ENCODE peak calls at places on chromosomes 6 and 20, in six cellular contexts. One of them, this sample, is unnamed.

GRCh38 chr6:44667226-44667625 is 279.7 kb downstream of the CDC5L start:
- DNase-seq in upper lobe of left lung: no peak
- DNase-seq in A549: no peak
- DNase-seq in fibroblast of lung: peak
- DNase-seq in left lung: no peak
- DNase-seq in lower lobe of right lung: no peak
- DNase-seq in this sample: no peak

GRCh38 chr6:72787521-72788031 is 165.7 kb downstream of the KCNQ5 start:
- DNase-seq in upper lobe of left lung: no peak
- DNase-seq in A549: peak
- DNase-seq in fibroblast of lung: peak
- DNase-seq in left lung: no peak
- DNase-seq in lower lobe of right lung: no peak
- DNase-seq in this sample: no peak

GRCh38 chr6:43405354-43405753 is 22.0 kb upstream of the ABCC10 start:
- DNase-seq in upper lobe of left lung: no peak
- DNase-seq in A549: no peak
- DNase-seq in fibroblast of lung: peak
- DNase-seq in left lung: no peak
- DNase-seq in lower lobe of right lung: no peak
- DNase-seq in this sample: no peak

GRCh38 chr6:11179088-11179977 is 53.1 kb downstream of the NEDD9 start:
- DNase-seq in upper lobe of left lung: no peak
- DNase-seq in A549: no peak
- DNase-seq in fibroblast of lung: no peak
- DNase-seq in left lung: no peak
- DNase-seq in lower lobe of right lung: no peak
- DNase-seq in this sample: no peak

GRCh38 chr6:16239090-16239797 is 857 bp downstream of the GMPR start:
- DNase-seq in upper lobe of left lung: peak
- DNase-seq in A549: no peak
- DNase-seq in fibroblast of lung: peak
- DNase-seq in left lung: peak
- DNase-seq in lower lobe of right lung: peak
- DNase-seq in this sample: peak

GRCh38 chr6:134707342-134707982 is 242.4 kb downstream of the ALDH8A1 start:
- DNase-seq in upper lobe of left lung: no peak
- DNase-seq in A549: peak
- DNase-seq in fibroblast of lung: peak
- DNase-seq in left lung: no peak
- DNase-seq in lower lobe of right lung: no peak
- DNase-seq in this sample: no peak

GRCh38 chr6:16496210-16496609 is 257.8 kb downstream of the GMPR start:
- DNase-seq in upper lobe of left lung: no peak
- DNase-seq in A549: no peak
- DNase-seq in fibroblast of lung: no peak
- DNase-seq in left lung: no peak
- DNase-seq in lower lobe of right lung: no peak
- DNase-seq in this sample: no peak

GRCh38 chr6:140073456-140073855 is 699.0 kb upstream of the CITED2 start:
- DNase-seq in upper lobe of left lung: no peak
- DNase-seq in A549: no peak
- DNase-seq in fibroblast of lung: no peak
- DNase-seq in left lung: no peak
- DNase-seq in lower lobe of right lung: no peak
- DNase-seq in this sample: no peak

DNA sequence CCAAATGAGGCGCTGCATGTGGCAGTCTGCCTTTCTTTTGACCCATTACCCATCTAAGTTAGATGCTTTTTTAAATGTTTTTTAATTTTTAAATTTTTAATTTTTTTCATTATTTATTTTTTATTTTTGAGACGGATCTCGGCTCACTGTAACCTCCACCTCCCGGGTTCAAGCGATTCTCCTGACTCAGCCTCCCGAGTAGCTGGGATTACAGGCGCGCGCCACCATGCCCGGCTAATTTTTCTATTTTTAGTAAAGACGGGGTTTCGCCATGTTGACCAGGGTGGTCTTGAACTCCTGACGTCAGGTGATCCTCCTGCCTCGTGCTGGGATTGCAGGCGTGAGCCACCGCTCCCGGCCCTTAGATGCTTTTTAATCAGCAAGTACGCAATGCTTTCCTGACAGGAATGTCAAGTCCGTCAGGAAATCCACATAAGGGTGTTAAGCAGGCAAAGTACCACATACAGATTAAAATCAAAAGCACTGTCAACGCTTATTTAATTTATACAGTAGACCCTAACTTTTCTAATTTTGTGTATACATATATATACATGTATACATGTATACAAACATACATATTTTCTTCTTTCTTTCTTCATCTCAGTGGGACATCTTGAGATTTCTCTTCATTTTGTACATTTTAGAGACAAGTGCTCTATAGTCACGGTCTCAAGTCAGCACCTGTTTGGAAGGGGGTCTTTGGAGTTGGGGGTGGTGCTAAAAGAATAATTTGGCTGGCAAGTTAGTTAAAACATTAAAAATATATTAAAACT is 1.0 kb upstream of the GSTA4 start:
- DNase-seq in upper lobe of left lung: no peak
- DNase-seq in A549: peak
- DNase-seq in fibroblast of lung: peak
- DNase-seq in left lung: peak
- DNase-seq in lower lobe of right lung: peak
- DNase-seq in this sample: peak
- H3K4me3 ChIP-seq in upper lobe of left lung: peak
- H3K4me3 ChIP-seq in A549: peak
- H3K4me3 ChIP-seq in fibroblast of lung: peak
- H3K4me3 ChIP-seq in left lung: peak
- H3K4me3 ChIP-seq in lower lobe of right lung: peak
- H3K4me3 ChIP-seq in this sample: peak

GRCh38 chr20:1618479-1618878 is 1.3 kb downstream of the SIRPB1 start:
- DNase-seq in upper lobe of left lung: no peak
- DNase-seq in A549: no peak
- DNase-seq in fibroblast of lung: no peak
- DNase-seq in left lung: no peak
- DNase-seq in lower lobe of right lung: peak
- DNase-seq in this sample: no peak

GRCh38 chr20:1622450-1622849 is 2.6 kb upstream of the SIRPB1 start:
- DNase-seq in upper lobe of left lung: no peak
- DNase-seq in A549: no peak
- DNase-seq in fibroblast of lung: no peak
- DNase-seq in left lung: no peak
- DNase-seq in lower lobe of right lung: no peak
- DNase-seq in this sample: no peak

GRCh38 chr20:1617055-1617454 is 2.8 kb downstream of the SIRPB1 start:
- DNase-seq in upper lobe of left lung: no peak
- DNase-seq in A549: no peak
- DNase-seq in fibroblast of lung: peak
- DNase-seq in left lung: no peak
- DNase-seq in lower lobe of right lung: no peak
- DNase-seq in this sample: no peak

GRCh38 chr20:1619861-1620444 is at the start of gene SIRPB1:
- DNase-seq in upper lobe of left lung: no peak
- DNase-seq in A549: no peak
- DNase-seq in fibroblast of lung: peak
- DNase-seq in left lung: no peak
- DNase-seq in lower lobe of right lung: peak
- DNase-seq in this sample: no peak

GRCh38 chr20:1618954-1619550 is 757 bp downstream of the SIRPB1 start:
- DNase-seq in upper lobe of left lung: no peak
- DNase-seq in A549: no peak
- DNase-seq in fibroblast of lung: no peak
- DNase-seq in left lung: no peak
- DNase-seq in lower lobe of right lung: no peak
- DNase-seq in this sample: no peak
- H3K27ac ChIP-seq in upper lobe of left lung: peak
- H3K27ac ChIP-seq in A549: no peak
- H3K27ac ChIP-seq in fibroblast of lung: no peak
- H3K27ac ChIP-seq in left lung: peak
- H3K27ac ChIP-seq in lower lobe of right lung: peak
- H3K27ac ChIP-seq in this sample: no peak

DNA sequence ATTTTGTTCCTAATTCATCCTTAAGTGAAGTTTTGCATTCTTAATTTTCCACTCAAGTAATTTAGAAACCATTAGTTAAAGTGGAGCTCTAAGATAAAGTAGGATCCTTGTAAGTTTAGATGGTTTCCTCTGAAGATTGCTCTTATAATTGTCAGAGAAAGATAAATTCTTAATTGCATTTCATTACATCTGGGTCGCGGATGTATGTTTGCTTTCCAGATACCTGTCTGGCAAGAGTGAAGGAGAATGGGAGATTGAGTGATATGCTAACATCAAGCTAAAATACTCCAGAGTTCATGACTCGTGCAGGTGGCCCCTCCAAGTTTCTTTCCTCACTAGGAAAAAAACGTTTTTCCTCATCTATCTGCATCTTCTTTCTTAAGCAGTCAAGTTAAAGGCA is 361.8 kb downstream of the DOK5 start:
- DNase-seq in upper lobe of left lung: no peak
- DNase-seq in A549: no peak
- DNase-seq in fibroblast of lung: no peak
- DNase-seq in left lung: no peak
- DNase-seq in lower lobe of right lung: no peak
- DNase-seq in this sample: no peak
- H3K4me3 ChIP-seq in upper lobe of left lung: no peak
- H3K4me3 ChIP-seq in A549: no peak
- H3K4me3 ChIP-seq in fibroblast of lung: no peak
- H3K4me3 ChIP-seq in left lung: no peak
- H3K4me3 ChIP-seq in lower lobe of right lung: no peak
- H3K4me3 ChIP-seq in this sample: no peak

GRCh38 chr20:4626228-4626627 is 95.5 kb upstream of the PRND start:
- DNase-seq in upper lobe of left lung: no peak
- DNase-seq in A549: no peak
- DNase-seq in fibroblast of lung: no peak
- DNase-seq in left lung: no peak
- DNase-seq in lower lobe of right lung: no peak
- DNase-seq in this sample: no peak
- H3K27ac ChIP-seq in upper lobe of left lung: no peak
- H3K27ac ChIP-seq in A549: no peak
- H3K27ac ChIP-seq in fibroblast of lung: no peak
- H3K27ac ChIP-seq in left lung: no peak
- H3K27ac ChIP-seq in lower lobe of right lung: no peak
- H3K27ac ChIP-seq in this sample: no peak

GRCh38 chr6:37130704-37131103 is 39.2 kb upstream of the PIM1 start:
- DNase-seq in upper lobe of left lung: no peak
- DNase-seq in A549: peak
- DNase-seq in fibroblast of lung: peak
- DNase-seq in left lung: peak
- DNase-seq in lower lobe of right lung: peak
- DNase-seq in this sample: no peak

GRCh38 chr6:37131960-37132253 is 38.0 kb upstream of the PIM1 start:
- DNase-seq in upper lobe of left lung: no peak
- DNase-seq in A549: no peak
- DNase-seq in fibroblast of lung: no peak
- DNase-seq in left lung: no peak
- DNase-seq in lower lobe of right lung: no peak
- DNase-seq in this sample: no peak

GRCh38 chr6:37134622-37135191 is 35.2 kb upstream of the PIM1 start:
- DNase-seq in upper lobe of left lung: no peak
- DNase-seq in A549: peak
- DNase-seq in fibroblast of lung: peak
- DNase-seq in left lung: no peak
- DNase-seq in lower lobe of right lung: no peak
- DNase-seq in this sample: peak

GRCh38 chr6:37127961-37128862 is 41.7 kb upstream of the PIM1 start:
- DNase-seq in upper lobe of left lung: no peak
- DNase-seq in A549: peak
- DNase-seq in fibroblast of lung: peak
- DNase-seq in left lung: no peak
- DNase-seq in lower lobe of right lung: no peak
- DNase-seq in this sample: no peak

DNA sequence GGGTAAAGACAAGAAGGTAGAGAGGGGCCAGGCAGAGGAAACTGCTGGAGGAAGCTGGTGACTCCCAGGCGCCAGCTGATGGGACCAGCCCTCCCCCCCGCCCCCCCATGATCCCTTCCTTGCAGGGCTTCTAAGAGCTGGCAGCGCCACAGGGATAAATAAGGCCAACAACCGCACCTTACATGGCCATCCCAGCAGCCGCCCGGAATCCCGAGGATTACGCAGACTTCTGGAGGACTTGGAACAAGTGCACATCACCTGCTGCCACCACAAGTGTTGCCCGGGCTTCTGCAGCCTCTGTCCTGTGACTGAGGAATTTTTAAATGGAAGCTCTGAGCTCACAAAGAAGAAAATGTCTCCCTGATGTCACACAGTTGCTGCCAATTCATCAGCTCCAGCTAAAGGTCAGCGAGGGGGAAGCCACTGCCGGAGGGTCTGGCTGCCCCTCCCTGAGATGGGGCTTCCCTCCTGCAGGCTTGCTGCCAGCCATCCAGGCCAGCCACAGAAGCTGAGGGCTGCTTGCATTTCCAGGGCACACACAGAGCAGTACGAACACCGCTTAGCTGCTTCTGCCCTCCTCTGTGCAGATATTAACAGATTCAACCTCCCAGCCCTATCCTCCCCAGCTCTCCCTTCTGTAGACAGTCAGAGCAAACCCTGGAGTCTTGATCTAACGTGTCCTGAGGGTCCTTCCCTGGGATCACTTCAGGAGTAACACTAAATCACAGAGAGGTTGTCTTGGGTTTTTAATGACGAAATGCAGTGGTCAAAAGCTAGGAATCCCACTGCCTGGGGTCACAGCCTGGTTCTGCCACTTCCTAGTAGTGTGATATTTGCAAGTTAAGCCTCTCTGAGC is 38.6 kb upstream of the PIM1 start:
- DNase-seq in upper lobe of left lung: no peak
- DNase-seq in A549: peak
- DNase-seq in fibroblast of lung: peak
- DNase-seq in left lung: no peak
- DNase-seq in lower lobe of right lung: peak
- DNase-seq in this sample: no peak
- H3K4me3 ChIP-seq in upper lobe of left lung: no peak
- H3K4me3 ChIP-seq in A549: peak
- H3K4me3 ChIP-seq in fibroblast of lung: no peak
- H3K4me3 ChIP-seq in left lung: no peak
- H3K4me3 ChIP-seq in lower lobe of right lung: no peak
- H3K4me3 ChIP-seq in this sample: no peak